ENCODE peak calls at places on chromosomes 7 and 10, in five cellular contexts. J is transverse colon; V is CD8-positive, alpha-beta T cell; K is fibroblast of mammary gland; R is tibial nerve. G is an unnamed sample.

GRCh38 chr7:143924851-143925250 is 10.2 kb upstream of the OR2F2 start:
- DNase-seq in V (no peak), J (no peak), K (no peak), R (no peak), G (no peak)

GRCh38 chr10:88281592-88282268 is 301.4 kb downstream of the RNLS start:
- DNase-seq in R (no peak), V (no peak), J (no peak), K (peak), G (peak)

GRCh38 chr10:3747248-3747960 is 37.6 kb downstream of the KLF6 start:
- DNase-seq in K (no peak), R (no peak), J (no peak), V (no peak), G (no peak)

GRCh38 chr7:74023786-74024185 is 4.2 kb upstream of the ELN start:
- DNase-seq in R (no peak), J (no peak), V (no peak), K (no peak), G (no peak)

GRCh38 chr10:96906864-96907263 is 74.8 kb downstream of the LCOR start:
- DNase-seq in V (no peak), J (no peak), K (no peak), R (no peak), G (no peak)

GRCh38 chr10:122267849-122268737 is 3.0 kb upstream of the BTBD16 start:
- DNase-seq in J (peak), V (peak), K (peak), R (no peak), G (peak)

GRCh38 chr7:79531116-79531515 is 77.6 kb upstream of the MAGI2 start:
- DNase-seq in V (no peak), K (no peak), R (no peak), J (no peak), G (no peak)

GRCh38 chr7:1847260-1848001 is 177.4 kb downstream of the ELFN1 start:
- DNase-seq in J (no peak), V (no peak), K (no peak), R (no peak), G (no peak)

GRCh38 chr10:45422207-45422606 is 48.2 kb downstream of the ALOX5 start:
- DNase-seq in K (no peak), J (no peak), R (no peak), V (no peak), G (no peak)

GRCh38 chr10:124325998-124326636 is 92.6 kb downstream of the OAT start:
- DNase-seq in V (no peak), J (no peak), K (no peak), R (no peak), G (no peak)

GRCh38 chr7:90178592-90179279 is 24.5 kb downstream of the STEAP1 start:
- DNase-seq in R (no peak), J (no peak), V (no peak), K (peak), G (peak)

GRCh38 chr10:114930320-114930719 is 7.7 kb upstream of the TRUB1 start:
- DNase-seq in K (no peak), J (no peak), V (no peak), R (no peak), G (no peak)

GRCh38 chr7:151122276-151122675 is 36.0 kb downstream of the AGAP3 start:
- DNase-seq in K (no peak), V (no peak), J (no peak), R (no peak), G (no peak)
- H3K4me3 ChIP-seq in K (no peak), V (no peak), J (no peak), R (no peak), G (no peak)

DNA sequence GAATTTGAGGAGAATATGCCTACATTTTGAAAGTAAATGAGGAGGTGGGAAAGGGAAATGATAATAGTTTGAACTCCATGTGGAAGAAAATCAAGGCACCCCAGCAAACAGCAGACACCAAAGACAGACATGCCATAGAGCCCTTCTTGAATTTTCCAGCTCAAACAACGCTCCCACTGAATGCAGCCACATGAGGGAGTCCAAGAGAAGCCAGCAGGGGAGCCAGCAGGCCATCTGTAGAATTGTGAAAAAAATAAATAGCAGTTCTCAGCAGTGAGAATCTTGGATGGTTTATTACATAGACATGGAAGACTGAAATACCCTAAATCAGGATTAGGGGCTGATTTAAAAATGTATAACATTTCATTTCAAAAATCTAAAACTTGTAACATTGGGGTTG is 1567.3 kb upstream of the LRRTM3 start:
- DNase-seq in R (no peak), V (no peak), J (no peak), K (no peak), G (peak)
- TF ChIP-seq CTCF in R (no peak), V (no peak), J (peak), K (no peak), G (peak)

DNA sequence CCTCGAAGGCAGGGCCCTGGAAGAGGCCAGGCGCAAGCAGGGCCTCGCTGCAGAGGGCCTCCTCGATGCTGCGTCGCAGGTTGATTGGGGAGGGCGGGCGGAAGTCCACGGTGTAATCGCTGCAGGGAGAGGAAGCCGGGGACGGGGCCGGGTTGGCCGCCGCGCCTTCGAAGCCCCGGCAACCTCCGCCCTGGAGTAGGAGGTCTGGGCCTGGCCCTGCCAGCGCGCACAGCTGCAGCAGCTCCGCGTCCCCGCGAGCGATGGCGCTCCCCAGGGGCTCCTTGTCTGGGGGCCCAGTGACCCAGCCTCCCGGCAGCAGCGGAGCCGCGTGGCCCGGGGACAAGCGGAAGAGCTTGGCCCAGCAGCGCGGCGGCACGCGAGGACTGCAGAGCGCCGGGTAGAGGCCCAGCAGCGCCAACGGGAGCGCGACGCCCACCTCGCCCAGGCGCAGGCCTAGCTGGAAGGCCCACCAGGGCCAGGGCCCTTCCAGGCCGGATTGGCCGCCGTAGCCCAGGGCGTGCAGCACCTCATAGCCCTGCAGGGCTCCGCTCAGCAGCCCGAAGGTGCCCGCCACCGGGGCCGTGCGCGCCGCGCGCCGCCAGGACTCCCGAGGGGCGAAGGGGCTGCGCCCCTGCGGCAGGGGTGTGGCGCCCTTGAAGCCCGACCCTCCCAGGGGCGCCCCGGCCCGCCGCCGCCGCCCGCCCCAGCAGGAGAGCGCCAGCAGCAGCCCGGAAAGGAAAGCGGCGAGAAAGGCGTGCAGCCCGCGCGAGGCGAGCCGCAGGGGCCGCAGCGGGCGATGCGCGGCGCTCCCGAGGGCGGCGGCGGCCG is 7.8 kb upstream of the RBM28 start:
- DNase-seq in J (no peak), V (no peak), K (no peak), R (no peak), G (no peak)
- H3K4me3 ChIP-seq in J (peak), V (peak), K (no peak), R (peak), G (no peak)

DNA sequence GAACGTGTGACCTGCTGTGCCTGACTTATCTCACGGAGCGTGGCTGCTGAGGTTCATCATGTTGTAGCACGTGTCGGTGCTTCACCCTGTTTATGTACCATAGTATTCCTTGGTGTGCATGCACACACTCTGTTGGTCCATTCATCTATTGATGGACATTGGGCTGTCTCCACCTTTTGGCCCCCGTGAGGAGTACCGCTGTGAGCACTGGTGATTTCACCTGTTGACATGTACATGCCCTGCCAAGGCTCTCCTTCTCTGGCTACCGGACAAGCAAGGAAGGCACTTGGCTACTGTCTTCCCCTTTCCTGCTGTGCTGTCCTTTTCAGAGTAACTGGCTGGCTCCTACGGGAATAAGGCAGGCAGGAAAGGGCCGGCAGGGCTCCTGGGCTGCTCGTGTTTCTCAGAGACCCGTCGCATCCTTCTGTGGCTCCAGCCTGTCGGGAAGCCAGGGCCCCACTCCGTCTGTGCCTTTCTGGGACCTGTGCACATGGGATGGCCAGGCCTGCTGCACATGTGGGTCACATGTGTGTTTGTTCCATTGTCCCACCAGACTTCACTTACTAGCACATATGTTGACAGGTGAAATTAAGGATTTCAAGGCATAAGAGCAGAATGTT is 17.8 kb upstream of the TBRG4 start:
- DNase-seq in R (no peak), J (no peak), K (no peak), V (no peak), G (peak)
- TF ChIP-seq CTCF in R (no peak), J (no peak), K (no peak), V (no peak), G (no peak)